ENCODE peak calls at places on chromosome 11, in five cellular contexts. L is GM12878, A is HCT116, O is H1, W is K562. X is an unnamed sample.

GRCh38 chr11:61955416-61956135 is 5.4 kb downstream of the BEST1 start:
- DNase-seq in L (no peak), A (no peak), O (peak), W (no peak), X (no peak)

GRCh38 chr11:22976146-22976545 is 115.9 kb upstream of the CCDC179 start:
- DNase-seq in L (no peak), A (no peak), O (no peak), W (no peak), X (no peak)

GRCh38 chr11:94788396-94788795 is 20.2 kb downstream of the AMOTL1 start:
- DNase-seq in L (no peak), A (no peak), O (no peak), W (no peak), X (no peak)

GRCh38 chr11:71180694-71181466 is 71.5 kb downstream of the SHANK2 start:
- DNase-seq in L (no peak), A (no peak), O (no peak), W (no peak), X (no peak)

GRCh38 chr11:65121447-65121864 is 478 bp downstream of the FAU start:
- DNase-seq in L (no peak), A (no peak), O (no peak), W (peak), X (no peak)

GRCh38 chr11:131370901-131371790 is 731 bp downstream of the NTM start:
- DNase-seq in L (no peak), A (no peak), O (no peak), W (no peak), X (no peak)

GRCh38 chr11:9053631-9054030 is 37.8 kb downstream of the SCUBE2 start:
- DNase-seq in L (no peak), A (no peak), O (no peak), W (no peak), X (no peak)

GRCh38 chr11:36718481-36718880 is 120.4 kb upstream of the RAG2 start:
- DNase-seq in L (no peak), A (no peak), O (no peak), W (no peak), X (no peak)

DNA sequence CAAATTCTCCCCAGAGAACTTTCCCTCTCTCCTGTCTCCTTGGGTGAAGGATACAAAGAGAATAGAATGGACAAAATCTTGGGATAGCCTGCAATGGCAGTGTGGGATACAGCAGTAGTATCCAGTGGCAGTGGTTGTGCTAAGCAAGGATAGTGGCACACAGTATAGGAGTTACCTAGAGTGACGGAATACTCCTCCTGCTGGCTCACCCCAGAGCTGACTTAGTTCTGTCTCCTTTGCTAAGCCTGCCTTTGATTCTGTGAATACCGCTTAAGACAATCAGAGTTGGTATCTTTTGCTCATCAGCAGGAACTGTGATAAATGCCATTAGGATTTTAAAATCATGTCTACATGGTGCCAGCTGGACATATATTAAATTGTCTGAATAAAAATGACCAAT is 404.3 kb downstream of the JRKL start:
- DNase-seq in L (no peak), A (no peak), O (peak), W (no peak), X (no peak)
- TF ChIP-seq ZNF274 in L (no peak), A (no peak), O (no peak), W (no peak), X (no peak)

GRCh38 chr11:10584071-10584501 is 15.6 kb upstream of the LYVE1 start:
- DNase-seq in L (no peak), A (no peak), O (no peak), W (peak), X (no peak)
- TF ChIP-seq ZNF274 in L (no peak), A (no peak), O (no peak), W (no peak), X (no peak)

GRCh38 chr11:96061730-96062524 is 138.0 kb upstream of the MTMR2 start:
- DNase-seq in L (no peak), A (no peak), O (no peak), W (no peak), X (no peak)
- TF ChIP-seq ZNF274 in L (no peak), A (no peak), O (no peak), W (no peak), X (no peak)

DNA sequence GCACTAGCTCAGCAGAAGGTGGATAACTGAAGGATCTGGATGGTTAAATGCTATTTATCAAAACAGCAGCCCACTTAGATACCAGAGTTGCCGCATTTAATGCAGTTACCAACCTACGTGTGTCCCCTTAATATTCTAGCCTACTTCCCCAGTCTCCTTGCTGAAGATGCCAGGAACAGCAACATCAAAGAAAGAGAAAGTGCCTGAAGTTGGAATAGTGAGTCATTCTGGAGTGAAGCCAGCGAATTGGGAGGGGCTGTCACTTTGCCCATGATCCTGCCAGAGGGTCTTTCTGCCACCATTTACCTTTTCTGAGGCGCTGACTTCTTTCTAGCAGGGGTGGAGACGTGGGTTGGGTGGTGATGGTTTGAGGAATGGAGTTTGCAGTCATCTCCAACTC is 133.6 kb upstream of the CADM1 start:
- DNase-seq in L (no peak), A (no peak), O (no peak), W (no peak), X (no peak)
- TF ChIP-seq ZNF274 in L (no peak), A (no peak), O (no peak), W (no peak), X (no peak)

DNA sequence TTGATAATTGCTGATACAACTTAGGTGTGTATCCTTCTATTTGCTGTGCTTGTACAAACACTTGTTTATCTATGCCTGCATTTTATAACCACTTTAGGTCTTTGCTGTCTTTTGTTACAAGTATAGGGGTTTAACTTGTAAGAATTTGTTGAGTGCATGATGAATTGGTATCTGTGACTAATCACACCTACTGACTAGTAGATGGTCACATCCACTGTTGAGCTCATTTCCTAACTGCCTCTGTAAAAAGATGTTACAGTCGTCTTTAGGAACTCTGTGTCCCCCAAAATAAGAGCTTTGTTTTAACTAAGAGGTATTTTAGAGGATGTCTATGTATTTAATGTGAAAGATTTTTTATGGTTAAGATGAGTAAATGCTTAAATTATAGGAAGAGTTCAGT is 60.5 kb downstream of the HIPK3 start:
- DNase-seq in L (no peak), A (no peak), O (no peak), W (no peak), X (no peak)
- TF ChIP-seq ZNF274 in L (no peak), A (no peak), O (no peak), W (no peak), X (no peak)

GRCh38 chr11:69450064-69450856 is 31.2 kb upstream of the LINC01488 start:
- DNase-seq in L (no peak), A (no peak), O (no peak), W (no peak), X (no peak)
- TF ChIP-seq ZNF274 in L (no peak), A (no peak), O (no peak), W (no peak), X (no peak)

DNA sequence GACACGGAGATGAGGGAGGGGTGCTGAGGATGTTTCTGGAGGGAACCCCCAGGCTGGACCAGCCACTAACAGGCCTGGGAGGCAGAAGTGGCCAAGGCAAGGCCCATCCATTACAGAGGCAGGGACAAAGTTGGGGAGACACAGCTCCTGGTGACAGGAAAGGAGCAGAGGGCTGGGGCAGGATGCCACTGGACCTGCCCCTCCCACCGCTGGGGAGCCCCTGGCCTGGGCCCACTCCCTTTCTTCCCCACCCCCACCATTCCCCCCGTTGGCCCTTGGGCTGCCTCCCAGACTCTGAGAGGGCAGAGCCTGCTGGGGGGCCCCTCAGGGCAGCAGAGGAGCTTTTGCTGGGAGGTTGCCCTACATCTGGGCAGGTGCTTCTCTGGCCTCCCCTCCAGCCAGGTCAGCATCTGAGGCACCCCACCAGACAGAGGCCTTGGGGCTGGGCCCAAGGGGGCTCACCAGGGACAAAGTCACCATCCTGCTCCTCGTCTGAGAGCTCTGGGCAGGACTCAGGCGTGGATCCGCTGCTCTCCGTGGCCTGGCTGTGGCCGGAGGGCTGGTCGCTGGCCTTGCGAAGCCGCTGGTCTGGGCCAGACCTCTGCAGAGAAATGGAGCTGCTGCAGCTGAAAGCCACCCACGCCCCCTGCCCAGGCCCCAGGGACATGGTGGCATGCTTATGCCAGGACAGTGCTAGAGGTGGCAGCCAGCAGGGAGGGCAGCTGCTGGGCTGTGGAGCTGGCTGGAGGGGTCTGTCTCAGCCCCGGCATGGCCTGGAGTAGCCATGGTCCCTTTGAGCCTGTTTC is 33.1 kb upstream of the CARS1 start:
- DNase-seq in L (no peak), A (no peak), O (no peak), W (no peak), X (no peak)
- TF ChIP-seq ZNF274 in L (no peak), A (no peak), O (no peak), W (no peak), X (no peak)

X was measured in NT2/D1.